ENCODE peak calls at places on chromosomes 1 and 21, in eight cellular contexts. One of them, this sample, is unnamed. For H3K36me3, the result is how much of the 10 kb centered on the place peaks cover.

GRCh38 chr1:175564119-175564518 is 179.3 kb downstream of the TNR start:
- DNase-seq in pancreas: no peak
- DNase-seq in neuronal stem cell: no peak
- DNase-seq in heart right ventricle: no peak
- DNase-seq in heart left ventricle: no peak
- DNase-seq in suprapubic skin: no peak
- DNase-seq in CD8-positive, alpha-beta memory T cell: no peak
- DNase-seq in CD8-positive, alpha-beta T cell: no peak
- DNase-seq in this sample: no peak

GRCh38 chr21:29163381-29164115 is 33.1 kb downstream of the MAP3K7CL start:
- DNase-seq in pancreas: no peak
- DNase-seq in neuronal stem cell: no peak
- DNase-seq in heart right ventricle: peak
- DNase-seq in heart left ventricle: peak
- DNase-seq in suprapubic skin: no peak
- DNase-seq in CD8-positive, alpha-beta memory T cell: no peak
- DNase-seq in CD8-positive, alpha-beta T cell: no peak
- DNase-seq in this sample: no peak

GRCh38 chr1:85575363-85575995 is 5.1 kb upstream of the CCN1 start:
- DNase-seq in pancreas: no peak
- DNase-seq in neuronal stem cell: no peak
- DNase-seq in heart right ventricle: no peak
- DNase-seq in heart left ventricle: no peak
- DNase-seq in suprapubic skin: no peak
- DNase-seq in CD8-positive, alpha-beta memory T cell: no peak
- DNase-seq in CD8-positive, alpha-beta T cell: no peak
- DNase-seq in this sample: no peak

GRCh38 chr1:33140153-33141149 is 41.4 kb downstream of the TRIM62 start:
- DNase-seq in pancreas: no peak
- DNase-seq in neuronal stem cell: no peak
- DNase-seq in heart right ventricle: no peak
- DNase-seq in heart left ventricle: no peak
- DNase-seq in suprapubic skin: no peak
- DNase-seq in CD8-positive, alpha-beta memory T cell: no peak
- DNase-seq in CD8-positive, alpha-beta T cell: no peak
- DNase-seq in this sample: no peak

GRCh38 chr1:83857108-83857507 is 141.8 kb downstream of the TTLL7 start:
- DNase-seq in pancreas: no peak
- DNase-seq in neuronal stem cell: no peak
- DNase-seq in heart right ventricle: no peak
- DNase-seq in heart left ventricle: no peak
- DNase-seq in suprapubic skin: no peak
- DNase-seq in CD8-positive, alpha-beta memory T cell: no peak
- DNase-seq in CD8-positive, alpha-beta T cell: no peak
- DNase-seq in this sample: peak

GRCh38 chr21:36705679-36706481 is 7.0 kb downstream of the SIM2 start:
- DNase-seq in pancreas: no peak
- DNase-seq in neuronal stem cell: peak
- DNase-seq in heart right ventricle: no peak
- DNase-seq in heart left ventricle: no peak
- DNase-seq in suprapubic skin: no peak
- DNase-seq in CD8-positive, alpha-beta memory T cell: no peak
- DNase-seq in CD8-positive, alpha-beta T cell: no peak
- DNase-seq in this sample: no peak

GRCh38 chr1:30034627-30035521 is 688.5 kb downstream of the MATN1 start:
- DNase-seq in pancreas: no peak
- DNase-seq in neuronal stem cell: no peak
- DNase-seq in heart right ventricle: peak
- DNase-seq in heart left ventricle: no peak
- DNase-seq in suprapubic skin: no peak
- DNase-seq in CD8-positive, alpha-beta memory T cell: no peak
- DNase-seq in CD8-positive, alpha-beta T cell: no peak
- DNase-seq in this sample: no peak

GRCh38 chr1:85660541-85660940 is 47.7 kb downstream of the ZNHIT6 start:
- DNase-seq in pancreas: no peak
- DNase-seq in neuronal stem cell: no peak
- DNase-seq in heart right ventricle: no peak
- DNase-seq in heart left ventricle: no peak
- DNase-seq in suprapubic skin: no peak
- DNase-seq in CD8-positive, alpha-beta memory T cell: no peak
- DNase-seq in CD8-positive, alpha-beta T cell: no peak
- DNase-seq in this sample: no peak

GRCh38 chr1:194289569-194290266 is 1103.3 kb upstream of the B3GALT2 start:
- DNase-seq in pancreas: no peak
- DNase-seq in neuronal stem cell: no peak
- DNase-seq in heart right ventricle: no peak
- DNase-seq in heart left ventricle: no peak
- DNase-seq in suprapubic skin: no peak
- DNase-seq in CD8-positive, alpha-beta memory T cell: peak
- DNase-seq in CD8-positive, alpha-beta T cell: peak
- DNase-seq in this sample: peak

GRCh38 chr21:36807421-36808004 is 108.6 kb downstream of the SIM2 start:
- DNase-seq in pancreas: no peak
- DNase-seq in neuronal stem cell: no peak
- DNase-seq in heart right ventricle: no peak
- DNase-seq in heart left ventricle: no peak
- DNase-seq in suprapubic skin: no peak
- DNase-seq in CD8-positive, alpha-beta memory T cell: no peak
- DNase-seq in CD8-positive, alpha-beta T cell: no peak
- DNase-seq in this sample: no peak

GRCh38 chr1:59013276-59013927 is 229.6 kb upstream of the JUN start:
- DNase-seq in pancreas: peak
- DNase-seq in neuronal stem cell: peak
- DNase-seq in heart right ventricle: peak
- DNase-seq in heart left ventricle: peak
- DNase-seq in suprapubic skin: no peak
- DNase-seq in CD8-positive, alpha-beta memory T cell: no peak
- DNase-seq in CD8-positive, alpha-beta T cell: no peak
- DNase-seq in this sample: no peak

GRCh38 chr1:59012378-59012777 is 228.5 kb upstream of the JUN start:
- DNase-seq in pancreas: no peak
- DNase-seq in neuronal stem cell: no peak
- DNase-seq in heart right ventricle: no peak
- DNase-seq in heart left ventricle: no peak
- DNase-seq in suprapubic skin: no peak
- DNase-seq in CD8-positive, alpha-beta memory T cell: no peak
- DNase-seq in CD8-positive, alpha-beta T cell: no peak
- DNase-seq in this sample: no peak

GRCh38 chr1:59014827-59015226 is 231.0 kb upstream of the JUN start:
- DNase-seq in pancreas: no peak
- DNase-seq in neuronal stem cell: no peak
- DNase-seq in heart right ventricle: no peak
- DNase-seq in heart left ventricle: no peak
- DNase-seq in suprapubic skin: no peak
- DNase-seq in CD8-positive, alpha-beta memory T cell: no peak
- DNase-seq in CD8-positive, alpha-beta T cell: no peak
- DNase-seq in this sample: no peak

GRCh38 chr1:59015708-59016107 is 231.9 kb upstream of the JUN start:
- DNase-seq in pancreas: no peak
- DNase-seq in neuronal stem cell: no peak
- DNase-seq in heart right ventricle: no peak
- DNase-seq in heart left ventricle: no peak
- DNase-seq in suprapubic skin: no peak
- DNase-seq in CD8-positive, alpha-beta memory T cell: no peak
- DNase-seq in CD8-positive, alpha-beta T cell: no peak
- DNase-seq in this sample: no peak

GRCh38 chr1:59013928-59014279 is 230.1 kb upstream of the JUN start:
- DNase-seq in pancreas: no peak
- DNase-seq in neuronal stem cell: no peak
- DNase-seq in heart right ventricle: no peak
- DNase-seq in heart left ventricle: no peak
- DNase-seq in suprapubic skin: no peak
- DNase-seq in CD8-positive, alpha-beta memory T cell: no peak
- DNase-seq in CD8-positive, alpha-beta T cell: no peak
- DNase-seq in this sample: no peak
- H3K27ac ChIP-seq in pancreas: peak
- H3K27ac ChIP-seq in neuronal stem cell: no peak
- H3K27ac ChIP-seq in heart right ventricle: peak
- H3K27ac ChIP-seq in heart left ventricle: peak
- H3K27ac ChIP-seq in suprapubic skin: peak
- H3K27ac ChIP-seq in CD8-positive, alpha-beta memory T cell: no peak
- H3K27ac ChIP-seq in CD8-positive, alpha-beta T cell: no peak
- H3K27ac ChIP-seq in this sample: no peak

GRCh38 chr1:44802306-44803061 is 2.3 kb downstream of the PLK3 start:
- DNase-seq in pancreas: no peak
- DNase-seq in neuronal stem cell: peak
- DNase-seq in heart right ventricle: no peak
- DNase-seq in heart left ventricle: peak
- DNase-seq in suprapubic skin: no peak
- DNase-seq in CD8-positive, alpha-beta memory T cell: no peak
- DNase-seq in CD8-positive, alpha-beta T cell: no peak
- DNase-seq in this sample: no peak

GRCh38 chr1:44801491-44802305 is 1.5 kb downstream of the PLK3 start:
- DNase-seq in pancreas: no peak
- DNase-seq in neuronal stem cell: no peak
- DNase-seq in heart right ventricle: no peak
- DNase-seq in heart left ventricle: peak
- DNase-seq in suprapubic skin: no peak
- DNase-seq in CD8-positive, alpha-beta memory T cell: peak
- DNase-seq in CD8-positive, alpha-beta T cell: no peak
- DNase-seq in this sample: no peak

GRCh38 chr1:44805311-44806024 is 1.7 kb downstream of the DYNLT4 start:
- DNase-seq in pancreas: no peak
- DNase-seq in neuronal stem cell: no peak
- DNase-seq in heart right ventricle: no peak
- DNase-seq in heart left ventricle: peak
- DNase-seq in suprapubic skin: peak
- DNase-seq in CD8-positive, alpha-beta memory T cell: no peak
- DNase-seq in CD8-positive, alpha-beta T cell: no peak
- DNase-seq in this sample: no peak

GRCh38 chr1:44803062-44803311 is 2.8 kb downstream of the PLK3 start:
- DNase-seq in pancreas: no peak
- DNase-seq in neuronal stem cell: no peak
- DNase-seq in heart right ventricle: no peak
- DNase-seq in heart left ventricle: no peak
- DNase-seq in suprapubic skin: no peak
- DNase-seq in CD8-positive, alpha-beta memory T cell: no peak
- DNase-seq in CD8-positive, alpha-beta T cell: no peak
- DNase-seq in this sample: no peak

DNA sequence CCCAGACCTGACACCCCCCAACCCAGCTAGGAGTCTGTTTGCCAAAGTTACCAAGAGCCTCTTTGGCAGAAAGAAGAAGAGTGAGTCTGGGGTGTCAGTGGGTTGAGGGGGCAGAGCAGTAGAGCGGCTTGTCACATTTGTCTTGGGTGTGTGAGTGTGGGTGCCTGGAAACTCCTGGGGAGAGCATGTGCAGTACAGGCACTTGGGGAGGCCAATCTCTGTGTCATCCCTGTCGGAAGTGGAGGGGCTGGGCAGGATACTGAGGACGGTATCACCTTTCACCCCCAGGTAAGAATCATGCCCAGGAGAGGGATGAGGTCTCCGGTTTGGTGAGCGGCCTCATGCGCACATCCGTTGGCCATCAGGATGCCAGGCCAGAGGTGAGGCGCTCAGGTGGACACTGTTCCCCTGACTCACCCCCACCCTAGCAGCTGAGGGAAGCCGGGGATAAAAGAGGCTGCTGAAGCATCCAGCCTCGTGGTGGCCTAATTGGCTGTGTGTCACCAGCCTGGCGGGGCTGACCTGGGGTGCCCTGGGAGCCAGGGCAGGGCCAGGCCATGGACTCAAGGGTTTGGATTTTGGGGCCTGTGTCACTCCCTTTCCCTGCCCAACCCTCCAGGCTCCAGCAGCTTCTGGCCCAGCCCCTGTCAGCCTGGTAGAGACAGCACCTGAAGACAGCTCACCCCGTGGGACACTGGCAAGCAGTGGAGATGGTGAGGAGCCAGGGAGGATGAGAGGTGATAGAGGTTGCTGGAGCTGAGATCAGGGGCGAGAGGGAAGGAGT is 3.3 kb downstream of the PLK3 start:
- DNase-seq in pancreas: no peak
- DNase-seq in neuronal stem cell: no peak
- DNase-seq in heart right ventricle: no peak
- DNase-seq in heart left ventricle: no peak
- DNase-seq in suprapubic skin: peak
- DNase-seq in CD8-positive, alpha-beta memory T cell: no peak
- DNase-seq in CD8-positive, alpha-beta T cell: no peak
- DNase-seq in this sample: no peak
- H3K36me3 ChIP-seq in pancreas: under half
- H3K36me3 ChIP-seq in neuronal stem cell: under half
- H3K36me3 ChIP-seq in heart right ventricle: under half
- H3K36me3 ChIP-seq in heart left ventricle: under half
- H3K36me3 ChIP-seq in suprapubic skin: under half
- H3K36me3 ChIP-seq in CD8-positive, alpha-beta memory T cell: under half
- H3K36me3 ChIP-seq in CD8-positive, alpha-beta T cell: under half
- H3K36me3 ChIP-seq in this sample: under half

GRCh38 chr21:31902438-31902837 is 29.6 kb downstream of the HUNK start:
- DNase-seq in pancreas: no peak
- DNase-seq in neuronal stem cell: no peak
- DNase-seq in heart right ventricle: no peak
- DNase-seq in heart left ventricle: no peak
- DNase-seq in suprapubic skin: no peak
- DNase-seq in CD8-positive, alpha-beta memory T cell: no peak
- DNase-seq in CD8-positive, alpha-beta T cell: no peak
- DNase-seq in this sample: no peak
- H3K27ac ChIP-seq in pancreas: peak
- H3K27ac ChIP-seq in neuronal stem cell: no peak
- H3K27ac ChIP-seq in heart right ventricle: no peak
- H3K27ac ChIP-seq in heart left ventricle: no peak
- H3K27ac ChIP-seq in suprapubic skin: no peak
- H3K27ac ChIP-seq in CD8-positive, alpha-beta memory T cell: no peak
- H3K27ac ChIP-seq in CD8-positive, alpha-beta T cell: no peak
- H3K27ac ChIP-seq in this sample: no peak

GRCh38 chr1:27394925-27395324 is 2.5 kb downstream of the GPR3 start:
- DNase-seq in pancreas: no peak
- DNase-seq in neuronal stem cell: no peak
- DNase-seq in heart right ventricle: no peak
- DNase-seq in heart left ventricle: no peak
- DNase-seq in suprapubic skin: no peak
- DNase-seq in CD8-positive, alpha-beta memory T cell: no peak
- DNase-seq in CD8-positive, alpha-beta T cell: no peak
- DNase-seq in this sample: no peak
- H3K36me3 ChIP-seq in pancreas: under half
- H3K36me3 ChIP-seq in neuronal stem cell: under half
- H3K36me3 ChIP-seq in heart right ventricle: under half
- H3K36me3 ChIP-seq in heart left ventricle: under half
- H3K36me3 ChIP-seq in suprapubic skin: under half
- H3K36me3 ChIP-seq in CD8-positive, alpha-beta memory T cell: under half
- H3K36me3 ChIP-seq in CD8-positive, alpha-beta T cell: under half
- H3K36me3 ChIP-seq in this sample: under half